ENCODE peak calls at places on chromosomes 2 and 18, in five cellular contexts. One of them, this sample, is unnamed. For H3K4me1 and H3K27me3, the result is how much of the 10 kb centered on the place peaks cover.

GRCh38 chr2:231957913-231958763 is 3.4 kb upstream of the DIS3L2 start:
- DNase-seq in ovary: no peak
- DNase-seq in breast epithelium: no peak
- DNase-seq in heart left ventricle: no peak
- DNase-seq in neural progenitor cell: no peak
- DNase-seq in this sample: no peak

GRCh38 chr2:212926948-212927347 is 224.5 kb downstream of the IKZF2 start:
- DNase-seq in neural progenitor cell: no peak
- DNase-seq in ovary: no peak
- DNase-seq in heart left ventricle: peak
- DNase-seq in breast epithelium: no peak
- DNase-seq in this sample: peak

GRCh38 chr2:30688956-30689401 is 118.3 kb downstream of the CAPN13 start:
- DNase-seq in neural progenitor cell: no peak
- DNase-seq in heart left ventricle: no peak
- DNase-seq in breast epithelium: no peak
- DNase-seq in ovary: no peak
- DNase-seq in this sample: peak

GRCh38 chr2:237184192-237184922 is 98.7 kb downstream of the COPS8 start:
- DNase-seq in ovary: no peak
- DNase-seq in breast epithelium: no peak
- DNase-seq in heart left ventricle: no peak
- DNase-seq in neural progenitor cell: no peak
- DNase-seq in this sample: no peak

GRCh38 chr2:61011649-61012048 is 5.9 kb upstream of the PEX13 start:
- DNase-seq in heart left ventricle: no peak
- DNase-seq in ovary: no peak
- DNase-seq in neural progenitor cell: no peak
- DNase-seq in breast epithelium: no peak
- DNase-seq in this sample: no peak

GRCh38 chr2:174840436-174840835 is 76.2 kb upstream of the CHRNA1 start:
- DNase-seq in breast epithelium: no peak
- DNase-seq in neural progenitor cell: no peak
- DNase-seq in heart left ventricle: no peak
- DNase-seq in ovary: no peak
- DNase-seq in this sample: no peak

GRCh38 chr2:15577071-15577706 is 14.5 kb upstream of the DDX1 start:
- DNase-seq in ovary: peak
- DNase-seq in heart left ventricle: peak
- DNase-seq in neural progenitor cell: peak
- DNase-seq in breast epithelium: peak
- DNase-seq in this sample: peak

GRCh38 chr2:121480826-121481225 is 49.9 kb upstream of the RNU4ATAC start:
- DNase-seq in neural progenitor cell: no peak
- DNase-seq in heart left ventricle: no peak
- DNase-seq in breast epithelium: no peak
- DNase-seq in ovary: peak
- DNase-seq in this sample: no peak

GRCh38 chr2:178951266-178952006 is 98.5 kb downstream of the CCDC141 start:
- DNase-seq in breast epithelium: no peak
- DNase-seq in neural progenitor cell: peak
- DNase-seq in ovary: no peak
- DNase-seq in heart left ventricle: no peak
- DNase-seq in this sample: no peak

GRCh38 chr2:40371525-40372277 is 80.2 kb downstream of the SLC8A1 start:
- DNase-seq in heart left ventricle: peak
- DNase-seq in breast epithelium: no peak
- DNase-seq in ovary: peak
- DNase-seq in neural progenitor cell: peak
- DNase-seq in this sample: no peak

GRCh38 chr18:27378396-27379094 is 193.4 kb upstream of the CHST9 start:
- DNase-seq in breast epithelium: no peak
- DNase-seq in heart left ventricle: no peak
- DNase-seq in ovary: no peak
- DNase-seq in neural progenitor cell: no peak
- DNase-seq in this sample: no peak

DNA sequence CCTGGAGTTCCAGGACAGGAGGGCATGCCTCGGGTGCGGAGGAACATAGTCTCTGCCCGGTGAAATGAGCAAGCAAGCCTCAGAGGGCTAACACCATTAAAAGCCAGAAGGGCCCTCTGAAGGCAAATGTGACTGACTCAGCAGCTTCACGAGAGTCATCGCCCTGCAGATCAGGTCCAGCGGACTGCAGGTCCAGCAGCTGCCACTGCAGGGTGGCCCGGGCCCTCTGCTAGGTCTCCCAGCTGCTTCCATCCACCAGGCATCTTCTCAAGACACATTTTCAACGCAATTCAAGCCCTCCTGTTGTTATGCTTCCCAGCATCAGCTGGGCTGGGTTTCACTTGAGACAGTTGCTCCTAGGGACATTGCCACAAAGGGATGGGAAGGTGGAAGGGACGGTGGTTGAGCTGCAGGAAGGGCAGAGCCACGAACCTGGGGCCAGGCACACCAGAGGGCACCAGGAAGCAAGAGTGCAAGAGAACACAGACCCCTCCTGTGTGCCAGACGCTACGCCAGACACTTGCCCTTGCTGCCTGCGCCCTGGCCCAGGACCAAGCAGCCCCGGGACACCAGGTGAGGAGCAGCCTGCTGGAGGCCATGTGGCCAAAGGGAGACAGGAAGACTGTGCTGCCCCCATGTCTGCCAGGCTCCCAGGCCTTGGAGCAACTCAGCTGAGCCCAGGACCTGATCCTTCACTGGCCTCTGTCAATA is 173.0 kb downstream of the HDAC4 start:
- DNase-seq in breast epithelium: no peak
- DNase-seq in neural progenitor cell: no peak
- DNase-seq in heart left ventricle: no peak
- DNase-seq in ovary: peak
- DNase-seq in this sample: no peak
- H3K4me1 ChIP-seq in breast epithelium: under half
- H3K4me1 ChIP-seq in neural progenitor cell: under half
- H3K4me1 ChIP-seq in heart left ventricle: under half
- H3K4me1 ChIP-seq in ovary: under half
- H3K4me1 ChIP-seq in this sample: half or more

GRCh38 chr18:59272971-59273935 is at the start of gene RAX:
- DNase-seq in ovary: no peak
- DNase-seq in neural progenitor cell: peak
- DNase-seq in breast epithelium: no peak
- DNase-seq in heart left ventricle: no peak
- DNase-seq in this sample: no peak
- TF ChIP-seq CTCF in ovary: no peak
- TF ChIP-seq CTCF in neural progenitor cell: peak
- TF ChIP-seq CTCF in breast epithelium: no peak
- TF ChIP-seq CTCF in heart left ventricle: no peak
- TF ChIP-seq CTCF in this sample: no peak

GRCh38 chr2:86788172-86788571 is 2.5 kb downstream of the CD8A start:
- DNase-seq in neural progenitor cell: no peak
- DNase-seq in heart left ventricle: no peak
- DNase-seq in breast epithelium: no peak
- DNase-seq in ovary: no peak
- DNase-seq in this sample: peak
- H3K27me3 ChIP-seq in neural progenitor cell: half or more
- H3K27me3 ChIP-seq in heart left ventricle: under half
- H3K27me3 ChIP-seq in breast epithelium: under half
- H3K27me3 ChIP-seq in ovary: under half
- H3K27me3 ChIP-seq in this sample: under half

DNA sequence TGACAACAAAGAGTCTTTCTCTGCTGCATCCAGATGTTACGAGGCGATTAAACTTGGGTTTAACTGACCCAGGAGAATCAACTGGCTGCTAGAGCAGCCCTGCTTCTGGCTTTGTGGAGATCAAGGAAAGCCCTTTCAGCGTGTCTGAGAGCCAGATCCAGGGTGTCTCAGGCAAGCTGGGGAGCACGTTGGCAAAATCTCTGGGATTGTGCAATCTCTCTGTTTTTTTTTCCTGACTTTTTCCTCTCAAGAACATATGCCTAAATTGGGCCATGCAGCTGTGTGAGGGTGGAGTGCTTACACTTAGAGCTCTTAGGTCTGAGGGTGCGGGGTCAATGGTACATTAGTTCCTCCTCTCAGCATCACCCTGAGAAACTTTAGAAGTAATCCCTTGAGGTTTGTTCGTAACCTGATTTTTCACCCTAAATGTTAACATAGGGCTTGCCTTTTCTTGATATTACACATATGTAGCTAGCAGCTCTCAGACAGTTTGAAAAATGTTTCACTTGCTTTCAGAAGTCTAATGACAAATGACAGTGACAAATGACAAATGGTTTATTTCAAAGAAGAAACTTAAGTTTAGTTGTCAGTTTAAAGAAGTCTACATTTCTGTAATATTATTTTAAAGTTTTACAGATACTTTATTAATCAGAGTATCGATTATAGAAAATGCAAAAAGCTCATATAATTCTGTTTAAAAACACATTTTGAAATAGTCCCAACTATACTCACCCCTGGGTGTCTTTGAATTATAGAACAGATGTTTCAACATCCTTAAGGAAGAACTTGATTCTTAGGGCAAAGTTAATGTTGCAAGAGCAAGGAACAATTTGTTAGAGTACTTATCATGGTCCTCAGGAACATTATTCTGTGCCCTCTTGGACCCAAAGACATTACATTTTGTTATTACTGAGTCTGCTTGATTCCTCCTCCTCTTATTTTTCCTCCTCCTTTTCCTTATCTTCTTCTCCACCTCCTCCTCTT is 38.4 kb upstream of the ZSWIM2 start:
- DNase-seq in ovary: peak
- DNase-seq in breast epithelium: no peak
- DNase-seq in neural progenitor cell: peak
- DNase-seq in heart left ventricle: peak
- DNase-seq in this sample: peak
- H3K4me1 ChIP-seq in ovary: under half
- H3K4me1 ChIP-seq in breast epithelium: under half
- H3K4me1 ChIP-seq in neural progenitor cell: under half
- H3K4me1 ChIP-seq in heart left ventricle: under half
- H3K4me1 ChIP-seq in this sample: under half

GRCh38 chr2:112787294-112787693 is 3.0 kb upstream of the IL1A start:
- DNase-seq in heart left ventricle: no peak
- DNase-seq in neural progenitor cell: no peak
- DNase-seq in ovary: no peak
- DNase-seq in breast epithelium: no peak
- DNase-seq in this sample: no peak

GRCh38 chr2:112783187-112783721 is 1.0 kb downstream of the IL1A start:
- DNase-seq in breast epithelium: no peak
- DNase-seq in ovary: no peak
- DNase-seq in neural progenitor cell: no peak
- DNase-seq in heart left ventricle: no peak
- DNase-seq in this sample: no peak

GRCh38 chr2:112782234-112782799 is 2.0 kb downstream of the IL1A start:
- DNase-seq in ovary: no peak
- DNase-seq in heart left ventricle: no peak
- DNase-seq in neural progenitor cell: no peak
- DNase-seq in breast epithelium: no peak
- DNase-seq in this sample: no peak

GRCh38 chr2:112787729-112788401 is 3.6 kb upstream of the IL1A start:
- DNase-seq in ovary: no peak
- DNase-seq in neural progenitor cell: no peak
- DNase-seq in breast epithelium: no peak
- DNase-seq in heart left ventricle: no peak
- DNase-seq in this sample: no peak

DNA sequence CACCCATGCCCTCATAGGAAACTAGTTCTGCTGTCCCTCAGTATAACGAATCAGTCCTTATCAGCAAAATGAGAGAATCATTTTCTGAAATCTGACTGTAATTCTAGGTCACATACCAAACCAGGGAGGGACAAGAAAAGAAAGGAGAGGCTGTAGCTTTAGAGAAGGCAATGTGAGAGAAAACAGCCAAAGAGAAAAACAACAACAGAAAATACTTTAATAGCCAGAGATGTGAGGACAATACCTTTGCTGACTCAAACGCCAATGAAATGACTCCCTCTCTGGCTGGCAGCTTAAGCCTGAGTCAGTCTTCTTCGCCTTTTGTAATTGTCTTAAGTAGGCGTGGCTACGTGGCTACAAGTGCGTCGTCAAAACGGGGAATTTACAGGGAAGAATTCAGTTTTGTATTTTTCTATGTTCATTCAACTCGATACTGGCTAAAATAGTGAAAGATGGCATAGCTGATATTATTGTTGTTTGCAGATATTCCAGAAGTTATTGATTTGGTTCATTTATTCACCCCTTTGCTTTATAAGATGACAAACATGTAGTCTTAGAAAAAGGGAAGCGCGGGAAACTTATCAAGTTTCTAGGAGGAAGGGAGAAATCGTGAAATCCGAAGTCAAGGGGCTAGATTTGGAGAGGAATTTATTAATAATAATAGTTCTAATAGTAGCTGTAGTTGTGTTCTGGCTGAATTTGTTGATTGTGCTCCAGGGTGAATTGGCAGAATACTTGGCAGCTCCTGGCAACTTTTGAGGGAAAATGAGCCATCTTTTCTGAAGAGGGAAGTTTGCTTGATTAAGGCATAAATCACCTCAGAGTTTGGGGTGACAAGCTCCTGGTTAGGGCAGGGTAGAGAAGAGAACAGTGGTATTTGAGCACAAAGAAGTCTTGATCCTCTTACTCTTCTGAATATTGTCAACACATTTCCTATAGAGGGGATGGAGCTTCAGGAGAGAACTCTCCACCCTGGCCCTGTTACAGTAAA is at the start of gene IL1A:
- DNase-seq in breast epithelium: no peak
- DNase-seq in ovary: no peak
- DNase-seq in neural progenitor cell: peak
- DNase-seq in heart left ventricle: no peak
- DNase-seq in this sample: no peak
- TF ChIP-seq CTCF in breast epithelium: no peak
- TF ChIP-seq CTCF in ovary: no peak
- TF ChIP-seq CTCF in neural progenitor cell: no peak
- TF ChIP-seq CTCF in heart left ventricle: no peak
- TF ChIP-seq CTCF in this sample: no peak

GRCh38 chr2:219252900-219253752 is at the start of gene TUBA4B:
- DNase-seq in heart left ventricle: peak
- DNase-seq in neural progenitor cell: peak
- DNase-seq in breast epithelium: no peak
- DNase-seq in ovary: peak
- DNase-seq in this sample: no peak
- H3K27me3 ChIP-seq in heart left ventricle: under half
- H3K27me3 ChIP-seq in neural progenitor cell: half or more
- H3K27me3 ChIP-seq in breast epithelium: under half
- H3K27me3 ChIP-seq in ovary: under half
- H3K27me3 ChIP-seq in this sample: under half

GRCh38 chr2:68716948-68717661 is 17.5 kb upstream of the ARHGAP25 start:
- DNase-seq in heart left ventricle: no peak
- DNase-seq in neural progenitor cell: no peak
- DNase-seq in breast epithelium: no peak
- DNase-seq in ovary: no peak
- DNase-seq in this sample: no peak
- H3K4me1 ChIP-seq in heart left ventricle: under half
- H3K4me1 ChIP-seq in neural progenitor cell: under half
- H3K4me1 ChIP-seq in breast epithelium: under half
- H3K4me1 ChIP-seq in ovary: under half
- H3K4me1 ChIP-seq in this sample: under half